ENCODE peak calls at places on chromosomes 1 and 21, in seven cellular contexts. Y is H7, H is lung, Q is esophagus muscularis mucosa, T is H1, P is GM12865, R is lower leg skin. U is an unnamed sample.

GRCh38 chr1:74455390-74455789 is 57.0 kb downstream of the LRRC53 start:
- DNase-seq in Q (no peak), R (no peak), T (no peak), Y (no peak), P (no peak), H (no peak), U (no peak)

GRCh38 chr1:33050221-33051076 is 13.8 kb upstream of the AK2 start:
- DNase-seq in Q (no peak), Y (peak), H (no peak), P (no peak), T (no peak), R (no peak), U (no peak)

GRCh38 chr1:169588112-169588511 is 1.8 kb upstream of the F5 start:
- DNase-seq in P (no peak), Y (no peak), Q (no peak), T (no peak), R (no peak), H (no peak), U (no peak)

GRCh38 chr1:207858806-207859205 is 52.1 kb downstream of the CD34 start:
- DNase-seq in P (no peak), Q (no peak), H (no peak), R (no peak), Y (no peak), T (no peak), U (no peak)

GRCh38 chr1:111513410-111514020 is 10.1 kb upstream of the ADORA3 start:
- DNase-seq in R (no peak), Q (no peak), H (no peak), T (no peak), Y (no peak), P (no peak), U (no peak)

GRCh38 chr1:181905944-181906597 is 155.4 kb downstream of the ZNF648 start:
- DNase-seq in R (no peak), Y (no peak), T (no peak), Q (no peak), P (no peak), H (no peak), U (no peak)

GRCh38 chr1:34745666-34746065 is 9.2 kb upstream of the GJB5 start:
- DNase-seq in P (no peak), Y (no peak), Q (no peak), T (no peak), H (no peak), R (no peak), U (no peak)

GRCh38 chr1:196563768-196564167 is 44.5 kb downstream of the KCNT2 start:
- DNase-seq in H (no peak), Y (no peak), R (no peak), T (no peak), Q (no peak), P (no peak), U (no peak)

GRCh38 chr1:226723640-226724532 is 15.2 kb downstream of the ITPKB start:
- DNase-seq in Y (peak), R (no peak), T (no peak), Q (no peak), H (no peak), P (no peak), U (no peak)

GRCh38 chr1:85135456-85135798 is 65.4 kb downstream of the SYDE2 start:
- DNase-seq in P (no peak), R (no peak), T (no peak), Y (no peak), Q (no peak), H (no peak), U (no peak)

GRCh38 chr1:163974120-163974519 is 584.9 kb upstream of the PBX1 start:
- DNase-seq in R (no peak), H (no peak), P (no peak), Y (no peak), T (no peak), Q (no peak), U (no peak)

GRCh38 chr21:42024261-42024877 is 14.2 kb upstream of the ZBTB21 start:
- DNase-seq in P (no peak), R (no peak), T (no peak), H (no peak), Y (peak), Q (no peak), U (no peak)

GRCh38 chr1:92259350-92259749 is 39.4 kb downstream of the GLMN start:
- DNase-seq in R (no peak), Q (no peak), T (no peak), H (no peak), Y (no peak), P (no peak), U (no peak)

GRCh38 chr1:74737360-74737759 is 4.4 kb downstream of the TYW3 start:
- DNase-seq in R (no peak), H (no peak), T (no peak), P (no peak), Q (no peak), Y (no peak), U (no peak)

GRCh38 chr1:98389809-98390208 is 271.7 kb upstream of the SNX7 start:
- DNase-seq in T (no peak), H (no peak), Q (no peak), Y (no peak), P (no peak), R (no peak), U (no peak)

GRCh38 chr1:91557826-91558225 is 57.2 kb downstream of the CDC7 start:
- DNase-seq in Y (no peak), P (no peak), R (no peak), H (no peak), T (no peak), Q (no peak), U (no peak)

GRCh38 chr1:212485895-212486590 is 53.3 kb downstream of the NENF start:
- DNase-seq in Y (no peak), R (peak), H (peak), Q (no peak), P (peak), T (no peak), U (no peak)

GRCh38 chr1:63911049-63911448 is 137.2 kb downstream of the ROR1 start:
- DNase-seq in T (no peak), R (no peak), H (no peak), P (no peak), Q (no peak), Y (no peak), U (no peak)

GRCh38 chr1:54193453-54193852 is 6.4 kb downstream of the CYB5RL start:
- DNase-seq in P (no peak), Y (no peak), H (no peak), Q (no peak), T (no peak), R (no peak), U (no peak)

GRCh38 chr21:29431680-29432079 is 133.0 kb downstream of the BACH1 start:
- DNase-seq in R (no peak), T (no peak), H (no peak), Q (no peak), Y (no peak), P (no peak), U (no peak)

GRCh38 chr1:27979151-27979858 is 19.5 kb downstream of the XKR8 start:
- DNase-seq in H (no peak), Q (no peak), P (peak), Y (no peak), R (no peak), T (no peak), U (no peak)

GRCh38 chr1:16126160-16126559 is 29.7 kb downstream of the EPHA2 start:
- DNase-seq in Q (no peak), T (no peak), R (no peak), P (no peak), Y (no peak), H (no peak), U (no peak)

GRCh38 chr1:58874757-58875755 is 91.2 kb upstream of the JUN start:
- DNase-seq in R (peak), Y (peak), H (peak), T (no peak), Q (no peak), P (no peak), U (no peak)

GRCh38 chr1:39116116-39116607 is 88.3 kb upstream of the MACF1 start:
- DNase-seq in Q (no peak), R (no peak), Y (no peak), T (no peak), H (no peak), P (no peak), U (no peak)

GRCh38 chr1:2186901-2187300 is 7.7 kb downstream of the FAAP20 start:
- DNase-seq in Q (no peak), T (no peak), R (no peak), Y (no peak), H (no peak), P (no peak), U (no peak)

GRCh38 chr1:54371038-54371935 is 34.9 kb downstream of the SSBP3 start:
- DNase-seq in T (no peak), R (no peak), H (no peak), Y (no peak), Q (no peak), P (no peak), U (no peak)

GRCh38 chr1:231139659-231140650 is 21.9 kb upstream of the TRIM67 start:
- DNase-seq in R (no peak), H (peak), Q (peak), P (no peak), T (no peak), Y (no peak), U (no peak)

GRCh38 chr1:228459091-228459993 is 27.8 kb upstream of the RNF187 start:
- DNase-seq in T (peak), Q (no peak), R (peak), Y (peak), P (peak), H (peak), U (peak)

GRCh38 chr1:145858238-145858936 is 494 bp downstream of the PIAS3 start:
- DNase-seq in H (peak), Y (peak), R (peak), T (peak), P (peak), Q (no peak), U (peak)

GRCh38 chr1:15454256-15454655 is 2.3 kb upstream of the CELA2A start:
- DNase-seq in Y (no peak), P (no peak), Q (no peak), H (no peak), T (no peak), R (no peak), U (no peak)

GRCh38 chr1:29414091-29414490 is 177.8 kb downstream of the PTPRU start:
- DNase-seq in H (no peak), Q (no peak), P (no peak), T (peak), Y (peak), R (no peak), U (no peak)

GRCh38 chr21:23817337-23817736 is 1789.9 kb downstream of the MRPL39 start:
- DNase-seq in R (no peak), H (no peak), T (no peak), P (no peak), Y (no peak), Q (no peak), U (no peak)

GRCh38 chr1:45767035-45767434 is 16.6 kb upstream of the IPP start:
- DNase-seq in T (no peak), H (no peak), P (no peak), Y (no peak), R (no peak), Q (no peak), U (no peak)

GRCh38 chr1:222880586-222880985 is 65.7 kb downstream of the DISP1 start:
- DNase-seq in P (no peak), Q (no peak), R (no peak), T (no peak), H (no peak), Y (no peak), U (no peak)

GRCh38 chr1:24391882-24392603 is 21.5 kb downstream of the STPG1 start:
- DNase-seq in R (no peak), Y (peak), H (peak), Q (peak), T (peak), P (peak), U (peak)
- H3K4me3 ChIP-seq in R (no peak), Y (no peak), H (no peak), Q (peak), T (no peak), P (peak), U (peak)

DNA sequence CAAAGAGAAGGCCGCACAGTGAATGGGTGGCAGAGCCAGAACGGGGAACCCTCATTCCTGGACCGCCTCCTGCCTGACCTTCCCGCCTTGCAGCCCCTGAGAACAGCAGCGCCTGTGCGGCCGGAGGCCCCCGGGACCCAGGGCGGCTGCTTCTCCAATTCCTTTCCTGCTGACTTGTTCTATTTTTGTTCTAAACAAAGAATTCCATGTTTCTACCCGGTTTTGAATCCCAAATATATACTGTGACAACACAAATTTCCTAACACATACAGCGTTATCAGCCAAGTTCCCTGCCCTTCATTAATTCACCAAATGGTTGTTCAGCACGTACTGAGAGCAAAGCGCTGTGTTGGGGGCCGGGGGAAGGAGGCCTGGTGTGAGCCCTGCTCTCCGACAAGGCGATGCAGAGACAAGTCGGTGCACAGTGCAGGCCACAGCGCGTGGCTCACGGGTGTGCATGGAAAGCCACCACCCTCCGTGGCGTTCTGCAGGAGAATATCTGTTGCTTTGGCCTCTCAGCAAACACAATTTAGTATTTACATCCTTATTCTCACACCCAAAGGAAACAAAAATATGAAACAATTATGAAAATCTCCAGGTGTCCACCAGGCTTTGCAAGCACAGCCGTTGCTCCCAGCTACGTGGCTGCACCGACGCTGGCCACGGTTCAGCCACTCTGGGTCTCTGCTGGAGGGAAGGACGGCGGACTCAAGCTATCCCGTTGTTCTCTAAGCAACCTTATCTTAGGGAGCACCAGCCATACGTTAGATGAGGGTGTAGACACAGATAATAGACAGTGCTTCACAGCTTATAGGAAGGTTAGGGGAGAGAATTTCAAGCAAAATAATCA is 31.7 kb upstream of the COL6A2 start:
- DNase-seq in H (peak), Q (peak), Y (peak), P (no peak), T (no peak), R (no peak), U (no peak)
- H3K4me3 ChIP-seq in H (no peak), Q (peak), Y (no peak), P (no peak), T (no peak), R (no peak), U (no peak)

GRCh38 chr1:237032029-237032428 is 10.0 kb upstream of the RYR2 start:
- DNase-seq in T (no peak), P (peak), H (no peak), Y (peak), R (no peak), Q (peak), U (no peak)
- H3K4me3 ChIP-seq in T (no peak), P (no peak), H (no peak), Y (no peak), R (no peak), Q (no peak), U (no peak)

GRCh38 chr1:184296466-184297243 is 90.2 kb upstream of the C1orf21 start:
- DNase-seq in H (peak), T (no peak), Q (no peak), P (peak), R (peak), Y (no peak), U (no peak)
- H3K4me3 ChIP-seq in H (no peak), T (no peak), Q (no peak), P (no peak), R (no peak), Y (no peak), U (no peak)

GRCh38 chr1:41882496-41882895 is 36.2 kb downstream of the HIVEP3 start:
- DNase-seq in P (no peak), H (no peak), Q (no peak), Y (no peak), R (no peak), T (no peak), U (no peak)
- H3K4me3 ChIP-seq in P (no peak), H (no peak), Q (no peak), Y (no peak), R (no peak), T (no peak), U (no peak)

DNA sequence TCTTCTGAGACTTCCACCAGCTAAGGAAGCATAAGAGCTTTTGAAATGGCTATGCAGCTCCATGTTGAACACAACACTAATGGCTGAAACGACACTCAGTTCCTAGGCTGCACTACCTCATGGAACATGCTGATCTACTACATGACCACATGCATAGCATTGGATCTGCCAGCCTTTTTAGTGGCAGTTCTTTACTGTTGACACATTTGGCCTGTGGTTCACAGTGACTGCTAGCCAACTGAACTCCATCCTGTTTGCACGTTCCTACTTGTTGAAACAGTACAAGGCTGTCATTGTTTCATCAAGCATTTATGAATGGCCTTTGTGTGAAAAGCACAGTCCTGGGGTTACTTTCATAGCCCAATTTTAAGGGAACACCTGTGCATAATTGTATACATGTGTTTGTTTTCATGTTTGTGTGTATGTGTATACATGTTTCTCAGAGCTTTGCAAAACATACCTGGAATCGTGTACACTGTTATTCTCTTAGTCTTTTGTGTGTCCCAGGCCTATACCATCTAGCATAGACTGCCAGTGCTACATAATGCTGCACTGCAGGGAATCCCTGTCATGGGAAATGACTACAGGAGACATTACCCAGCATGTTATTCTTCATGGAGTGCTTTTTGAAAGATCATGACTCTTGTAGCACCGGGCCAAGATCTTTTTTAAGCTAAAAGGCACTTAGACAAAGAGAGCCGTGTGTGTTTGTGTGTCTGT is 179.6 kb upstream of the ESRRG start:
- DNase-seq in R (peak), P (no peak), H (no peak), Y (no peak), Q (no peak), T (no peak), U (no peak)
- H3K4me3 ChIP-seq in R (no peak), P (no peak), H (no peak), Y (no peak), Q (no peak), T (no peak), U (no peak)

GRCh38 chr1:79556189-79556588 is 549.7 kb upstream of the ADGRL4 start:
- DNase-seq in T (no peak), H (no peak), Q (no peak), R (no peak), Y (no peak), P (no peak), U (no peak)

GRCh38 chr1:79561521-79561978 is 555.0 kb upstream of the ADGRL4 start:
- DNase-seq in Y (no peak), P (no peak), T (no peak), H (no peak), Q (no peak), R (no peak), U (no peak)
- H3K4me3 ChIP-seq in Y (no peak), P (no peak), T (no peak), H (no peak), Q (no peak), R (no peak), U (no peak)

GRCh38 chr1:201946224-201946908 is at the start of gene LMOD1:
- DNase-seq in R (peak), T (peak), H (peak), P (no peak), Q (peak), Y (peak), U (no peak)
- H3K4me3 ChIP-seq in R (peak), T (peak), H (peak), P (no peak), Q (peak), Y (peak), U (no peak)

DNA sequence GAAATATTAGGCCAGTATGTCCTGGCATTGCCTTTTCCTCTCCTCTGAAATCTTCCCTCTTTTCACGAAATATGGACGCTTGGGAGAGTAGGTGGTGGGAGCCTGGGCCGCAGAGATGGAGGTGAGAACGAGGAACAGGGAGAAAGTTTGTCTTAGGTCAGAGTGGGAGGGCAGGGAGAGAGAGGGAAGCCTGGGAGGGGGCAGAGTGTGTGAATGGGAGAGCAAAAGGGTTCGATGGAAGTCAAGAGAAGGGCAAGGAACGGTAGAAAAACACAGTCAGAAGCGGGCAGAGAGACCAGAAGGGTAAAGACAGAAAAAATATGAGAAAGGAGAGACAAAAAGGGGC is 1.2 kb downstream of the TRABD2B start:
- DNase-seq in H (no peak), Y (peak), T (no peak), R (no peak), P (no peak), Q (no peak), U (no peak)
- H3K4me3 ChIP-seq in H (no peak), Y (peak), T (peak), R (no peak), P (no peak), Q (peak), U (no peak)

GRCh38 chr1:21292991-21293536 is 2.8 kb upstream of the ECE1 start:
- DNase-seq in Y (no peak), T (no peak), P (peak), R (no peak), H (no peak), Q (no peak), U (peak)
- H3K4me3 ChIP-seq in Y (no peak), T (no peak), P (peak), R (no peak), H (no peak), Q (no peak), U (peak)

U was measured in effector memory CD4-positive, alpha-beta T cell.